ENCODE peak calls at places on chromosome 15, in nine cellular contexts. S is tibial artery, P is BE2C, H is aorta, G is mucosa of descending colon, Z is heart left ventricle, N is GM23248, J is right atrium auricular region, O is Peyer's patch. I is an unnamed sample. For H3K4me1, the result is how much of the 10 kb centered on the place peaks cover.

GRCh38 chr15:44028349-44028748 is 166.7 kb downstream of the FRMD5 start:
- DNase-seq in N (peak), S (no peak), G (no peak), J (no peak), H (no peak), P (no peak), O (no peak), Z (no peak), I (no peak)

GRCh38 chr15:70703066-70703465 is 60.3 kb downstream of the UACA start:
- DNase-seq in H (no peak), G (no peak), S (no peak), J (no peak), P (no peak), Z (no peak), O (no peak), N (no peak), I (no peak)

GRCh38 chr15:100759698-100760356 is 119.8 kb upstream of the ALDH1A3 start:
- DNase-seq in H (peak), G (no peak), J (no peak), O (no peak), Z (no peak), P (no peak), S (no peak), N (peak), I (no peak)

GRCh38 chr15:70792171-70792573 is 28.8 kb upstream of the UACA start:
- DNase-seq in N (peak), Z (no peak), P (no peak), H (no peak), O (no peak), S (no peak), J (no peak), G (no peak), I (no peak)

GRCh38 chr15:43316007-43316968 is 14.1 kb downstream of the LCMT2 start:
- DNase-seq in O (no peak), S (no peak), G (no peak), J (no peak), P (no peak), Z (no peak), N (no peak), H (no peak), I (no peak)

GRCh38 chr15:67300266-67300914 is 45.8 kb downstream of the IQCH start:
- DNase-seq in H (no peak), N (no peak), Z (no peak), O (no peak), P (no peak), S (no peak), J (no peak), G (no peak), I (no peak)

GRCh38 chr15:90879730-90880366 is 4.5 kb upstream of the FES start:
- DNase-seq in J (no peak), N (no peak), H (no peak), Z (peak), G (no peak), P (no peak), S (no peak), O (no peak), I (peak)

GRCh38 chr15:84023636-84024035 is 211.9 kb upstream of the GOLGA6L4 start:
- DNase-seq in Z (no peak), J (no peak), P (peak), O (no peak), N (peak), G (no peak), H (no peak), S (no peak), I (no peak)

GRCh38 chr15:25863067-25863967 is at the start of gene ATP10A:
- DNase-seq in N (peak), P (no peak), G (peak), Z (peak), J (no peak), O (no peak), S (peak), H (peak), I (no peak)

GRCh38 chr15:47691896-47692295 is 25.4 kb upstream of the SEMA6D start:
- DNase-seq in S (no peak), P (no peak), J (no peak), G (no peak), N (no peak), O (no peak), H (no peak), Z (no peak), I (no peak)

GRCh38 chr15:68603951-68604350 is 25.2 kb downstream of the CORO2B start:
- DNase-seq in P (no peak), Z (no peak), G (no peak), J (no peak), S (no peak), H (no peak), N (no peak), O (no peak), I (no peak)

GRCh38 chr15:101250331-101250730 is 1.5 kb downstream of the CHSY1 start:
- DNase-seq in J (no peak), P (no peak), Z (no peak), H (no peak), G (no peak), O (no peak), S (no peak), N (peak), I (no peak)

GRCh38 chr15:51780636-51781035 is 29.2 kb downstream of the TMOD2 start:
- DNase-seq in P (no peak), S (no peak), O (no peak), H (no peak), Z (no peak), N (peak), G (no peak), J (no peak), I (no peak)

GRCh38 chr15:44193651-44194396 is 1.2 kb downstream of the FRMD5 start:
- DNase-seq in H (no peak), S (no peak), O (no peak), N (peak), J (no peak), P (peak), Z (no peak), G (no peak), I (no peak)

GRCh38 chr15:75904241-75904631 is 558 bp downstream of the FBXO22 start:
- DNase-seq in P (peak), G (no peak), H (peak), N (peak), J (no peak), Z (no peak), O (no peak), S (no peak), I (peak)

GRCh38 chr15:61116830-61117229 is 112.3 kb downstream of the RORA start:
- DNase-seq in Z (no peak), G (no peak), H (no peak), J (no peak), O (no peak), S (no peak), P (no peak), N (no peak), I (no peak)

GRCh38 chr15:45425135-45425534 is 46.8 kb upstream of the GATM start:
- DNase-seq in J (no peak), G (no peak), P (no peak), S (no peak), O (no peak), Z (no peak), H (no peak), N (peak), I (no peak)

GRCh38 chr15:25947336-25948080 is 84.4 kb upstream of the ATP10A start:
- DNase-seq in N (peak), H (no peak), G (no peak), Z (no peak), S (no peak), P (no peak), J (no peak), O (no peak), I (no peak)

GRCh38 chr15:62103431-62103830 is 36.7 kb downstream of the C2CD4A start:
- DNase-seq in J (no peak), O (no peak), N (no peak), S (no peak), G (no peak), P (no peak), Z (no peak), H (no peak), I (no peak)

GRCh38 chr15:80659375-80659774 is 35.7 kb upstream of the ABHD17C start:
- DNase-seq in S (no peak), Z (no peak), N (no peak), G (no peak), O (no peak), H (no peak), P (no peak), J (no peak), I (no peak)

GRCh38 chr15:83098079-83098478 is 9.4 kb upstream of the TM6SF1 start:
- DNase-seq in G (no peak), N (no peak), Z (no peak), O (no peak), H (no peak), J (no peak), P (no peak), S (no peak), I (no peak)

GRCh38 chr15:71278989-71279756 is 163.9 kb downstream of the THSD4 start:
- DNase-seq in H (peak), G (no peak), Z (no peak), J (peak), S (peak), N (peak), P (peak), O (no peak), I (no peak)

GRCh38 chr15:74294010-74294409 is 57.9 kb downstream of the CCDC33 start:
- DNase-seq in N (no peak), H (no peak), J (no peak), P (peak), O (no peak), G (no peak), Z (no peak), S (no peak), I (no peak)

GRCh38 chr15:31268911-31269784 is 57.5 kb upstream of the KLF13 start:
- DNase-seq in H (no peak), O (no peak), Z (no peak), S (peak), G (no peak), N (no peak), J (peak), P (no peak), I (peak)

GRCh38 chr15:31270767-31271166 is 55.9 kb upstream of the KLF13 start:
- DNase-seq in Z (no peak), H (no peak), P (peak), J (peak), N (no peak), G (no peak), O (no peak), S (no peak), I (no peak)

GRCh38 chr15:31271224-31271635 is 55.4 kb upstream of the KLF13 start:
- DNase-seq in G (no peak), J (no peak), N (no peak), P (no peak), O (no peak), S (no peak), Z (no peak), H (no peak), I (no peak)

GRCh38 chr15:31271706-31272557 is 54.7 kb upstream of the KLF13 start:
- DNase-seq in Z (no peak), G (no peak), P (no peak), O (peak), H (no peak), N (no peak), J (peak), S (no peak), I (no peak)

DNA sequence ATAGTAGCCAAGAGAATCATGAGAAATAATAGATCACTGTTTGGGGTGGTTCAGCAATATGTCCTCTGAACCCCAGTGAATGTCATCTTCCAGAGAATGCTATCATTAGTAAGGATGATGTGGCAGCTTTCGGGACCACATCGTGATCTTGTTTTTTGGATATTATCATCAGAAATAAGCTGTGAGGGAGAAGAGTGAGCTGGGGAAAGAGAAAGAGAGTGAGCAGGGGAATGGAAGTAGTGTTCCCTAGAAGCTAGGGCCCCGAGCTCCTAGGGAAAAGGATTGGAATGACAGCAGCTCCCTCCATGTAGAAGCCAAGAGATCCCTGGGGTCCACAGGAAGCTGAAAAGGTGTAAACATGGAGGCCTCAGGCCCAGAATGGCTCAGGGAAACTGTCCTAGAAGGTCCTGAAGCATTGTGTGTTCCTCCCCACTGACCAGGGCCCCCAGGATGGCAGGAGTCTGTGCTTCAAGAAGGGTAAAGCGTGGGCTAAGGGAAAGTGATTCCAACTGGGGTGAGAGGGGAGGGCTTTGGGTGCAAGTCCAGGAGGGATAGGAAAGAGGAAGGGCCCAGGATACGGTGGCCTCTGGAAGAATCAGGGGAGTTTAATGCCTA is 56.6 kb upstream of the KLF13 start:
- DNase-seq in O (no peak), Z (no peak), S (no peak), N (no peak), P (no peak), J (peak), H (no peak), G (no peak), I (no peak)
- H3K4me1 ChIP-seq in O (under half), Z (under half), S (under half), N (under half), P (under half), J (under half), H (under half), G (half or more), I (half or more)

GRCh38 chr15:31439328-31439727 is 112.7 kb downstream of the KLF13 start:
- DNase-seq in N (no peak), H (no peak), P (peak), G (no peak), Z (no peak), S (no peak), O (no peak), J (no peak), I (no peak)

GRCh38 chr15:31437686-31438085 is 111.1 kb downstream of the KLF13 start:
- DNase-seq in J (no peak), N (no peak), Z (no peak), O (no peak), S (no peak), P (no peak), H (no peak), G (no peak), I (no peak)

GRCh38 chr15:31435891-31436628 is 109.4 kb downstream of the KLF13 start:
- DNase-seq in G (peak), S (peak), J (no peak), P (no peak), O (peak), H (no peak), N (peak), Z (no peak), I (no peak)

GRCh38 chr15:31440754-31441298 is 114.2 kb downstream of the KLF13 start:
- DNase-seq in O (peak), S (peak), J (no peak), Z (peak), N (peak), G (peak), P (peak), H (peak), I (peak)

GRCh38 chr15:31438601-31439265 is 112.1 kb downstream of the KLF13 start:
- DNase-seq in P (no peak), H (no peak), S (no peak), Z (no peak), G (no peak), J (no peak), N (no peak), O (no peak), I (peak)
- H3K4me1 ChIP-seq in P (under half), H (under half), S (under half), Z (under half), G (under half), J (under half), N (under half), O (under half), I (under half)

GRCh38 chr15:85607842-85608241 is 186.9 kb downstream of the KLHL25 start:
- DNase-seq in S (no peak), H (no peak), O (no peak), Z (no peak), J (no peak), N (peak), P (no peak), G (no peak), I (no peak)
- H3K4me1 ChIP-seq in S (under half), H (under half), O (under half), Z (under half), J (under half), N (under half), P (under half), G (under half), I (under half)

GRCh38 chr15:92883643-92884458 is 16.3 kb upstream of the CHD2 start:
- DNase-seq in H (no peak), N (peak), S (no peak), G (no peak), P (no peak), O (no peak), J (no peak), Z (no peak), I (no peak)

GRCh38 chr15:92884459-92884812 is 15.7 kb upstream of the CHD2 start:
- DNase-seq in G (no peak), S (no peak), P (no peak), O (no peak), Z (no peak), H (no peak), J (no peak), N (peak), I (no peak)

GRCh38 chr15:92886815-92887214 is 13.3 kb upstream of the CHD2 start:
- DNase-seq in Z (no peak), H (no peak), S (no peak), J (no peak), O (no peak), N (no peak), P (no peak), G (no peak), I (no peak)

GRCh38 chr15:92886229-92886628 is 13.9 kb upstream of the CHD2 start:
- DNase-seq in H (no peak), O (no peak), J (no peak), N (peak), S (no peak), Z (no peak), P (no peak), G (no peak), I (no peak)

DNA sequence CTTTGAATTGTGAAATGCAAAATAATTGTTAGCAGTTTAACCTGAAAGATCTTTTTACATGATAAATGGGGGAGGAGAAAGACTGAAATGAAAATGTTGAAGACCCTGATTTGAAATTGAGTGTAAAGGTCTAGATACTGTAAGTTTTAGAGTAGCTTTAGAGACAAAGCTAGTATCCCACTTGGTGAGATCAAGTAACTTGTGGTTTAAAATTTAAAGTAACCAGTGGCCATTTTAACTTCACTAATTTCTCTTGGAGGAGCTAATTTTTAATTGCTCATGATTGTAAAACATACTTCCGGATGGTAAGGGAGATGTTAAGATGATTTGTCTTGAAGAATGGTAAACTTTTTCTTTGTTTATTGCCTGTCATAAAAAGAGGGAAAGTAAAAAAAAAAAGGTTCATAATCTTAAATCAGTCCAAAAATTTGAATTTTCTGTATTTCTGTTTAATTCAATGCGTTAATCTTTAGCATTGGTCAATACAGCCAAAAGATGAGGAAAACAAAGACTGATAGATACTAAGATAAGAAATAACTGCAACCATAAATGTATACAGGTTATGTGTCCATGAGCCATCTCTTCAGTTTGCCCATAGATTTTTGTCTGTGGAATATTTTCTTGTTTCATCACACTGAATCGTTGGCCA is 15.2 kb upstream of the CHD2 start:
- DNase-seq in N (peak), J (no peak), P (no peak), Z (no peak), S (no peak), O (no peak), G (no peak), H (no peak), I (no peak)
- H3K4me1 ChIP-seq in N (under half), J (under half), P (under half), Z (under half), S (under half), O (under half), G (under half), H (under half), I (half or more)

DNA sequence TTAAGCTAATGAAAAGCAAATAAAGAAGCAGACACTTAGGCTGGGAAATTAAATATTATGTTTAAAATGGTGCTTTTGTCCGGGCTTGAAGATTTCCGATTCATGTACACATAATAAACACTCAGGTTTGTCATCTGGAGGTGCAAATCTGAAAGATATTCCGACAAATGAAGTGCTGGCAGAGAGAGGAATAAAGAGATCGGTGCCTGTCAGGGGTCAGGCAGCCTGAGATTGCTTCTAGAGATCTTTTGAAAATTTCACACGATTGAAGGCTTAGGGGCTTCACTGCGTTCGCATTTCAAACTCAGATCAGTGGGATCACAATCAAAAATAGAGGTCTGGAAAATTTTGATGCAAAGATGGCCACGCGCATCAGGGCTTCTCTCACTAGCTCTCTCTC is 33.2 kb downstream of the NR2F2 start:
- DNase-seq in S (no peak), H (no peak), J (no peak), O (no peak), G (no peak), N (no peak), Z (no peak), P (no peak), I (no peak)
- H3K4me1 ChIP-seq in S (under half), H (under half), J (under half), O (under half), G (under half), N (under half), Z (under half), P (under half), I (under half)

DNA sequence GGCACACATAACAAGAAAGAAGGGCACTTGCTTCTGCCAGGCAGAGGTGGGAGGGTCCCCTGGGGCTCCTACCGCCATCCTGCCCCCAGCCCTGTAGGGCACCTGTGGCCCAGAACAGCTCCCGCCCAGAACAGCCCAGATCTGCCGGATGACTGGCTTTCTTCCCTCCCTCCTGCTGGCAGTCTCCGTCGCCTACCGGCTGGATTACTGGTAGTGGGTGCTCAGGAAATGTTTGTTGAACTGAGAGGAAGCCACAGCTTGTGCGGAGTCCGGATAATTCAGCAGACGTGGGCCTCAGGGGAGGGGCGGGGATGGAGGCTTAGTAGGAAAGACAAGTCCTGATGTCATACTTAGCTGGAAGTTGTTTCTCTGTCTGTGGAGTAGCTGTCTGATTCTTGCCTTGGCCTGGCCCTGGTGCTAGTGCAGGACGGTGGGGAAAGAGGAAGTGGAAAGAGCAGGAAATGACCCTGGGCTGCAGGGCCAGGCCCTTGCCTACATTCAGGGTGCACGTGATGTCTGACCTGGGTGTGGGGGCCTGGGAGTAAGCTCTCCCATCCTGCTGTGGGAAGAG is 6.7 kb downstream of the CCDC9B start:
- DNase-seq in G (peak), N (no peak), H (peak), Z (peak), P (peak), J (peak), O (peak), S (peak), I (peak)
- H3K4me1 ChIP-seq in G (under half), N (under half), H (under half), Z (under half), P (half or more), J (under half), O (under half), S (half or more), I (half or more)